ENCODE peak calls at places on chromosomes 3 and 15, in nine cellular contexts. A is A549, D is tibial nerve, Y is IMR-90, B is transverse colon, Z is body of pancreas, O is esophagus muscularis mucosa, L is NB4, R is ovary. V is an unnamed sample.

GRCh38 chr15:70324001-70324974 is 226.6 kb upstream of the TLE3 start:
- DNase-seq in O (peak), B (no peak), A (no peak), D (no peak), Y (peak), R (no peak), Z (no peak), L (no peak), V (no peak)

GRCh38 chr15:70127797-70128756 is 30.4 kb upstream of the TLE3 start:
- DNase-seq in Y (no peak), O (no peak), A (no peak), B (no peak), R (no peak), D (no peak), L (no peak), Z (no peak), V (no peak)

GRCh38 chr3:97689962-97690361 is 74.6 kb upstream of the ARL6 start:
- DNase-seq in R (no peak), L (no peak), Y (no peak), D (no peak), A (no peak), B (no peak), O (no peak), Z (no peak), V (no peak)

GRCh38 chr15:80706161-80706560 is 11.1 kb downstream of the ABHD17C start:
- DNase-seq in A (no peak), Y (no peak), O (no peak), R (no peak), L (no peak), D (no peak), Z (no peak), B (no peak), V (no peak)

GRCh38 chr3:44198957-44199269 is 42.8 kb upstream of the TOPAZ1 start:
- DNase-seq in R (no peak), O (no peak), D (no peak), Z (no peak), L (no peak), B (no peak), A (no peak), Y (no peak), V (no peak)

GRCh38 chr3:186821429-186822367 is 15.4 kb upstream of the RFC4 start:
- DNase-seq in Y (peak), A (no peak), R (no peak), B (no peak), L (peak), Z (no peak), O (no peak), D (no peak), V (no peak)

GRCh38 chr3:15271785-15272381 is 60.5 kb downstream of the SH3BP5 start:
- DNase-seq in O (no peak), L (peak), Z (no peak), R (no peak), Y (no peak), D (no peak), B (peak), A (no peak), V (no peak)

GRCh38 chr3:66836363-66837152 is 161.5 kb upstream of the KBTBD8 start:
- DNase-seq in Y (peak), Z (no peak), L (no peak), D (no peak), R (no peak), O (no peak), B (no peak), A (no peak), V (no peak)

GRCh38 chr3:177551431-177551836 is 354.2 kb upstream of the TBL1XR1 start:
- DNase-seq in L (no peak), B (no peak), O (no peak), R (no peak), A (no peak), D (no peak), Y (no peak), Z (no peak), V (no peak)

GRCh38 chr3:12175844-12176453 is 17.2 kb upstream of the TIMP4 start:
- DNase-seq in L (peak), R (peak), A (peak), B (peak), Z (peak), D (peak), Y (peak), O (no peak), V (no peak)

GRCh38 chr15:44075535-44075934 is 119.5 kb downstream of the FRMD5 start:
- DNase-seq in O (no peak), L (no peak), R (no peak), A (no peak), B (no peak), D (no peak), Z (no peak), Y (no peak), V (no peak)

GRCh38 chr3:69439683-69440270 is 53.9 kb upstream of the FRMD4B start:
- DNase-seq in O (no peak), L (peak), A (no peak), Z (no peak), D (peak), Y (peak), R (no peak), B (no peak), V (no peak)

GRCh38 chr15:34753236-34753894 is 1.4 kb downstream of the GJD2 start:
- DNase-seq in O (no peak), A (no peak), B (no peak), L (peak), D (no peak), R (no peak), Y (peak), Z (peak), V (peak)

GRCh38 chr3:128348805-128349531 is 117.7 kb downstream of the DNAJB8 start:
- DNase-seq in R (no peak), O (no peak), D (no peak), B (no peak), Z (peak), Y (peak), A (no peak), L (peak), V (no peak)

GRCh38 chr3:191065183-191065805 is 133.7 kb upstream of the OSTN start:
- DNase-seq in L (no peak), D (no peak), Z (no peak), A (no peak), O (no peak), R (no peak), B (no peak), Y (peak), V (no peak)

GRCh38 chr15:88450125-88450798 is 16.9 kb downstream of the MRPL46 start:
- DNase-seq in R (peak), A (peak), Z (peak), Y (peak), L (peak), B (peak), D (peak), O (peak), V (peak)

GRCh38 chr15:88246666-88247446 is 9.7 kb downstream of the NTRK3 start:
- DNase-seq in R (peak), L (peak), Z (peak), D (peak), B (peak), A (peak), Y (peak), O (no peak), V (peak)

GRCh38 chr3:174215426-174215825 is 643.7 kb upstream of the NAALADL2 start:
- DNase-seq in O (no peak), R (no peak), A (no peak), Z (no peak), D (no peak), B (no peak), Y (peak), L (no peak), V (no peak)

GRCh38 chr3:153026026-153026425 is 136.0 kb upstream of the RAP2B start:
- DNase-seq in R (no peak), B (no peak), Z (no peak), Y (peak), D (no peak), L (peak), A (peak), O (no peak), V (no peak)

GRCh38 chr15:50012790-50013189 is 106.2 kb downstream of the ATP8B4 start:
- DNase-seq in Z (no peak), B (no peak), R (no peak), Y (no peak), O (no peak), A (no peak), D (no peak), L (no peak), V (no peak)

GRCh38 chr15:50017522-50017921 is 101.5 kb downstream of the ATP8B4 start:
- DNase-seq in Y (no peak), B (no peak), L (no peak), A (no peak), O (no peak), Z (no peak), D (peak), R (no peak), V (no peak)
- TF ChIP-seq POLR2A in Y (no peak), B (no peak), L (no peak), A (no peak), O (no peak), Z (no peak), D (no peak), R (no peak), V (no peak)

DNA sequence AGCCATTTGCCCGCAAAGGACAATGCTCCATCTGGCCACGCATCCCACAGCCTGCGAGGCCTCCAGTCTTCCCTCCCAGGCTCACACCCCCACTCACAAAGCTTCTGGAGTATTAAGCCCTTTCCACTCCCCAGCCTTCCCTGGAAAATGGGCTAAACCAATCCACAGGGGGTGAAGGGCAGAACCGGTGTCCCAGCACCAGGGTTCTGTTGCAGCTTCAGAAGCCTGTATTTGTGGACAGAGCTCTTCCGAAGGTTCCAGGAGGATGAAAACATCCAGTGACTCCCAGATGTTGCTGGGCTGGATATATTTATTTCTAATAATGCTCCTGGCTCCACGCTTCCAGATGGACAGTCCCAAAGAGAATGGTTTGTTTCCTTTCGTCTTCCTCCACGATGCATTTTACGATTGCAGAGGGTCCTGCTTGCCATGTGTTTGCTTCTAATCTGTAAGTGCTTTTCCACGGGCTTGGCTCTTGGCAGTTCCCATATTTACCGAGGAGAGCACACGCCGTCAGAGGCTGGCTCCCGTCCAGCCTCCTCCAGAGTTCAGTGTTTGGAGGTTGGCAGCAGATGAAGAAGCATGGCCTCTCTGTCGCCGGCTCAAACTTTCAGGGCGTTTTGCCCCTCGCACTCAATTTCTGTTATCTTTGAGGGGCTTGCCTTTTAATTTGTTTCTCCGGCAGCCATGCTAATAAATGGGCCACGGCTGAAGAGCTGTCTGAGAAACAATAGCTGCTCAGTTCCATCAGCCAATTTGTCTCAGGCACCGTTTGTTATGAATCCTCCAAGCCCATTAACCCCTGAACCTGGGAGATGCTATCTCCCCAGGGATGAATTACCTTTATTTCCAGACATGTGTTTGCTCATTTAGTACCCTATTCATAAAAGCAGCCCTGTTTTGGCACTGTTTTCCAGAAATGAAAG is 367.9 kb upstream of the PROK2 start:
- DNase-seq in B (peak), D (peak), L (no peak), Z (peak), A (peak), R (peak), O (no peak), Y (peak), V (no peak)
- TF ChIP-seq POLR2A in B (peak), D (no peak), L (no peak), Z (no peak), A (no peak), R (no peak), O (no peak), Y (no peak), V (no peak)

GRCh38 chr3:192848371-192849233 is 69.1 kb downstream of the MB21D2 start:
- DNase-seq in D (no peak), O (no peak), R (no peak), B (no peak), L (no peak), Y (peak), Z (no peak), A (no peak), V (no peak)

GRCh38 chr3:192855434-192855833 is 62.2 kb downstream of the MB21D2 start:
- DNase-seq in B (no peak), A (no peak), Z (no peak), Y (no peak), D (no peak), O (no peak), L (no peak), R (no peak), V (no peak)

GRCh38 chr3:192851821-192852352 is 65.8 kb downstream of the MB21D2 start:
- DNase-seq in O (no peak), D (peak), A (peak), Y (peak), R (peak), L (peak), Z (peak), B (peak), V (peak)

GRCh38 chr3:192847918-192848317 is 69.7 kb downstream of the MB21D2 start:
- DNase-seq in R (no peak), A (no peak), B (no peak), L (no peak), O (no peak), Y (peak), Z (no peak), D (no peak), V (no peak)

DNA sequence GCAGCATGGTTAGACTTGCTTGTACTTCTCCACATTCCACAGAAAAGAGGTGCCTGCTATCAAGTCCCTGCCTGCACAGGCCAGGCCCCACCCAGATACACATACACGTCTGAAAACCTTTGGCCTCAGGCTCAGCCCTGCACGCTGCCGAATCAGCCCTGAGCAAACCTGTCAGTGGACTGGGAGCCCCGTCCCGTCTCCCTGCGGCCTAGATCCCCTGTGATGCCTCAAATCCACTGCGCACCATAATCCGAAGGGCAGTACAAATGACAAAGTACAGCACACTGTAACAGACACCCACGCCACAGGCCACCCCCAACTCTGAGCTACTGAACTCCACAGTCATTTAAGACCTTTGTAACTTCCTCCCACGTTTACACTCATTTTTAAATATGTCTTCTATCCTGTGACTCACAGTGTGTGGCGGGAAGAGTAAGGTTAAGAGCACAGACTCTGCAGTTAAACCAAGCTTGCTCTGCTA is 67.1 kb downstream of the MB21D2 start:
- DNase-seq in Z (no peak), L (peak), Y (peak), B (peak), O (no peak), R (no peak), A (no peak), D (no peak), V (peak)
- TF ChIP-seq POLR2A in Z (no peak), L (no peak), Y (no peak), B (peak), O (no peak), R (no peak), A (no peak), D (no peak), V (no peak)

DNA sequence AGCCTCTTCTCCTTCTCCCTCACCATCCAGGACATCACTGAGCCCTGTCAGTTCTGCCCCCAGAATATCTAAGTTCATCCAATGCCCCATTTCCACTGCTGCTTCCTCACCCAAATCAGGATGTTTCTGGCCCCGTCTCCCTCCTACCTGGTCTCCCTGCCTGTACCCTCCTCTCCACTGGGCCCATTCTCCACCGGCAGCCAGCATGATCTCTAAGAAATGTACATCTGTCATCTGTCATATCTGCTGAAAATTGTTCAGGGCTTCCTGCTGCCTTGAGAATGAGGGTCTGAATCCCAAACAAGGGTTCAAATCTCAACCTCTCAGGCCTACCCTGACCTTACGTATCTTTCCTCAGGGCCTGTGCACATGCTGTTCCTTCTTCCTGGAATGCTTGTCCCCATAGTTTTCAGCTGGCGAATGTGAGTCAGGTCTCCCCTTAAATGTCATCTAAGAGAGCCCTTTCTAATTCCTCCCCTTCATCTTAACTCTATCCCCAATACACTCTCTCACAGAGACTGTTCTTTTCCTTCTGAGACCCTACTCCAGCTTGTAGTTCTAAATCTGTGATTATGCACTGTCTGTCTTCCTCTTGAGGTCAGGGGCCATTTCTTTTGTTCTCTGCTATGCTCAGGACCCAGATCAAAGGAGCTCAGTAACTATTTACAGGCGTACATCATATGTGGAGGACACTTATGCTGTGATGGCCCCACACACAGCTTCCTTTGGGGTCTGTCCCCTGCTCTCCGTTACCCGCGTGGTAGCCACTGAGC is 40.8 kb downstream of the SMAD3 start:
- DNase-seq in L (no peak), R (no peak), B (no peak), Z (no peak), O (no peak), D (no peak), A (no peak), Y (no peak), V (no peak)
- TF ChIP-seq POLR2A in L (no peak), R (no peak), B (no peak), Z (no peak), O (no peak), D (no peak), A (no peak), Y (peak), V (no peak)